ENCODE peak calls at places on chromosomes 13 and 19, in four cellular contexts. One of them, this sample, is unnamed.

GRCh38 chr19:19217110-19217509 is 5.4 kb downstream of the NCAN start:
- DNase-seq in NCI-H1436: no peak
- DNase-seq in GM12892: no peak
- DNase-seq in GM18507: no peak
- DNase-seq in this sample: no peak

GRCh38 chr19:13623686-13624405 is 117.6 kb upstream of the CACNA1A start:
- DNase-seq in NCI-H1436: no peak
- DNase-seq in GM18507: no peak
- DNase-seq in GM12892: no peak
- DNase-seq in this sample: no peak

GRCh38 chr13:67416047-67416925 is 186.2 kb upstream of the PCDH9 start:
- DNase-seq in GM12892: no peak
- DNase-seq in GM18507: no peak
- DNase-seq in NCI-H1436: no peak
- DNase-seq in this sample: peak; percentile 20

GRCh38 chr19:35486268-35486708 is 4.0 kb downstream of the KRTDAP start:
- DNase-seq in GM12892: no peak
- DNase-seq in GM18507: no peak
- DNase-seq in NCI-H1436: no peak
- DNase-seq in this sample: no peak

GRCh38 chr13:111951982-111952565 is 114.9 kb upstream of the SOX1 start:
- DNase-seq in GM12892: no peak
- DNase-seq in NCI-H1436: no peak
- DNase-seq in GM18507: no peak
- DNase-seq in this sample: no peak

GRCh38 chr13:46521486-46521885 is 31.5 kb upstream of the LRCH1 start:
- DNase-seq in GM12892: no peak
- DNase-seq in GM18507: no peak
- DNase-seq in NCI-H1436: no peak
- DNase-seq in this sample: no peak

GRCh38 chr13:106610511-106610910 is 42.6 kb upstream of the ARGLU1 start:
- DNase-seq in GM12892: no peak
- DNase-seq in NCI-H1436: no peak
- DNase-seq in GM18507: no peak
- DNase-seq in this sample: peak; percentile 37

GRCh38 chr19:44010468-44010867 is 7.7 kb downstream of the ZNF230 start:
- DNase-seq in GM18507: no peak
- DNase-seq in GM12892: no peak
- DNase-seq in NCI-H1436: no peak
- DNase-seq in this sample: no peak

GRCh38 chr19:45865269-45865948 is 1.3 kb downstream of the FOXA3 start:
- DNase-seq in NCI-H1436: no peak
- DNase-seq in GM18507: no peak
- DNase-seq in GM12892: no peak
- DNase-seq in this sample: no peak